ENCODE peak calls at places on chromosome 14, in four cellular contexts. H is H9, Z is H1, I is neuronal stem cell. Q is an unnamed sample.

GRCh38 chr14:88563845-88564244 is 1.0 kb downstream of the ZC3H14 start:
- DNase-seq in H (no peak), I (no peak), Z (no peak), Q (no peak)

GRCh38 chr14:76115010-76115422 is 36.7 kb upstream of the GPATCH2L start:
- DNase-seq in Z (no peak), I (no peak), H (peak; percentile 75), Q (no peak)

GRCh38 chr14:25041484-25041883 is 8.5 kb downstream of the STXBP6 start:
- DNase-seq in H (no peak), I (no peak), Z (no peak), Q (no peak)

GRCh38 chr14:94636744-94637412 is 24.7 kb downstream of the SERPINA3 start:
- DNase-seq in I (no peak), Z (no peak), H (no peak), Q (no peak)

GRCh38 chr14:59630281-59630963 is 53.8 kb upstream of the CCDC175 start:
- DNase-seq in Z (no peak), H (peak; percentile 44), I (peak; percentile 53), Q (peak; percentile 1)

GRCh38 chr14:102683399-102684275 is 91.2 kb downstream of the RCOR1 start:
- DNase-seq in Z (no peak), H (peak; percentile 34), I (no peak), Q (no peak)

GRCh38 chr14:27672047-27672446 is 1074.2 kb upstream of the NOVA1 start:
- DNase-seq in I (no peak), Z (no peak), H (no peak), Q (peak; percentile 65)

GRCh38 chr14:79708991-79709390 is 502.3 kb downstream of the DIO2 start:
- DNase-seq in H (no peak), I (no peak), Z (no peak), Q (peak; percentile 18)

GRCh38 chr14:88496414-88496813 is 58.4 kb downstream of the PTPN21 start:
- DNase-seq in H (no peak), Z (no peak), I (no peak), Q (no peak)

GRCh38 chr14:61491224-61491623 is 169.8 kb downstream of the PRKCH start:
- DNase-seq in Z (no peak), I (no peak), H (no peak), Q (no peak)

GRCh38 chr14:27484633-27485032 is 886.8 kb upstream of the NOVA1 start:
- DNase-seq in Z (no peak), H (no peak), I (no peak), Q (no peak)

GRCh38 chr14:73173092-73173735 is 36.9 kb downstream of the PSEN1 start:
- DNase-seq in H (no peak), Z (no peak), I (peak; percentile 6), Q (peak; percentile 57)

GRCh38 chr14:33871394-33871793 is 79.5 kb downstream of the EGLN3 start:
- DNase-seq in I (no peak), H (no peak), Z (no peak), Q (no peak)

GRCh38 chr14:105857223-105857815 is 330.9 kb downstream of the TMEM121 start:
- DNase-seq in I (no peak), H (no peak), Z (no peak), Q (no peak)

GRCh38 chr14:105858676-105859025 is 332.3 kb downstream of the TMEM121 start:
- DNase-seq in Z (no peak), I (no peak), H (no peak), Q (no peak)

GRCh38 chr14:105856676-105857222 is 330.4 kb downstream of the TMEM121 start:
- DNase-seq in H (no peak), Z (no peak), I (no peak), Q (no peak)

GRCh38 chr14:105859717-105860614 is 333.6 kb downstream of the TMEM121 start:
- DNase-seq in I (no peak), H (no peak), Z (no peak), Q (no peak)

DNA sequence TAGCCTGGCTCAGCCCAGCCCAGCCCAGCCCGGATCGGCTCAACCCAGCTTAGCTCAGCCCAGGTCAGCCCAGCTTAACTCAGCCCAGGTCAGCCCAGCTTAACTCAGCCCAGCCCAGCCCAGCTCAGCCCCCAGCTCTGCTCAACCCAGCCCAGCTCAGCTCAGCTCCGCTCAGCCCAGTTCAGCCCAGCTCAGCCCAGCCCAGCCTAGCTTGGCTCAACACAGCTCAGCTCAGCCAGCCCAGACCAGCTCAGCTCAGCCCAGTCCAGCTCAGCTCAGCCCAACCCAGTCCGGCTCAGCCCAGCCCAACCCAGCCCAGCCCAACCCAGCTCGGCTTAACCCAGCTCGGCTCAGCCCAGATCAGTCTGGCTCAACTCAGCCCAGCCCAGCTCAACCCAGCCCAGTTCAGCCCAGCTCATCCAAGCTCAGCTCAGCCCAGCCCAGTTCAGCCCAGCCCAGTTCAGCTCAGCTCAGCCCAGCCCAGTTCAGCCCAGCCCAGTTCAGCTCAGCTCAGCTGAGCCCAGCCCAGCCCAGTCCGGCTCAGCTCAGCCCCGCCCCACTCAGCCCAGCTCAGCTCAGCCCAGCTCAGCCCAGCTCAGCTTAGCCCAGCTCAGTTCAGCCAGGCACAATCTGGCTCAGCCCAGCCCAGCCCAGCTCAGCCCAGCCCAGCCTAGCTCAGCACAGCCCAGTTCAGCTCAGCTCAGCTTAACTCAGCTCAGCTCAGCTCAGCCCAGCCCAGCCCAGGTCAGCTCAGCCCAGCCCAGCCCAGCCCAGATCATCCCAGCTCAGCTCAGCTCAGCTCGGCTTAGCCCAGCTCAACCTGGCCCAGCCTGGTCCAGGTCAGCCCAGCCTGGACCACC is 331.7 kb downstream of the TMEM121 start:
- DNase-seq in Z (no peak), H (peak; percentile 10), I (no peak), Q (no peak)
- H2BK12ac ChIP-seq in Z (no peak overlapping the region), H (no peak overlapping the region), I (no peak overlapping the region), Q (no peak overlapping the region)

GRCh38 chr14:74493343-74494261 is at the start of gene ISCA2:
- DNase-seq in H (peak; percentile 100), Z (peak; percentile 98), I (peak; percentile 100), Q (peak; percentile 99)
- H2BK12ac ChIP-seq in H (no peak within 1 kb of the TSS), Z (peak within 1 kb of the TSS; percentile 88), I (no peak within 1 kb of the TSS), Q (peak within 1 kb of the TSS; percentile 66)

DNA sequence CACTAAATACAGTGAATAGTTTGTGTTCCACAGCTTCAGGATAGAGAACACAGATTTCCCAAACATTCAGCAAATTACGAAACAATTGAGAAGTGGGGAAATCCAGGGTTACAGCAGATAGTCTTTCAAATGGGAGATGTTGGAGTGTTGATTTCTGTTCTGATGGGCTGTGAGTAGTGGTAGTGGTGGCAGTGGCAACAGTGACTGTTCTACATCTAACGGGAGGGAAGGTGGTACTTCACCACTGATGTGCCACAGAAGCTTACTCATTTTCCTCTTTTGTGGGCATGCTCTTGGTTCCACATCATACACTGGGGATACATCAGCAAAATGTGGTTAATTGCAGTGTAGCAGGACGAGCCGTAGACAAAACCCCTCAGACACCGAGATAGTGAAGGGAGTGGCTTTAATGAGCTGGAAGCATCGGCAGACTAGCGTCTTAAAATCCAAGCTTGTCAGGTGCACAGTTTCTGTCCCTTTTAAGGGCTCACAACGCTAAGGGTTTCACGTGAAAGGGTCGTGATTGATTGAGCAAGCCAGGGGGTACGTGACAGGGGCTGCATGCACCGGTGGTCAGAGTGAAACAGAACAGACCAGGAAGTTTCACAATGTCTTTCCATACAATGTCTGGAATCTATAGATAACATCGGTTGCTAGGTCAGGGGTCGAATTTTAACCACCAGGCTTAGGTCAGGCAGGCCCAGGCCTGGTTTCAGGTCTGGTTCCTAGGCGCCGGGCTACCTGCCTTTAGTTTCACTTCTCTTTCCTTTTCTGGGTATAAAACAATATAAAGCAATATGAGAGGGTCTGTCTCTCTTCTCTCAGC is 330.6 kb upstream of the FBXO33 start:
- DNase-seq in H (no peak), I (no peak), Z (no peak), Q (peak; percentile 84)
- H2BK12ac ChIP-seq in H (no peak overlapping the region), I (no peak overlapping the region), Z (no peak overlapping the region), Q (peak overlapping the region; percentile 23)

GRCh38 chr14:74980398-74980745 is 22.3 kb upstream of the EIF2B2 start:
- DNase-seq in I (no peak), H (no peak), Z (no peak), Q (no peak)
- H2BK12ac ChIP-seq in I (no peak overlapping the region), H (no peak overlapping the region), Z (no peak overlapping the region), Q (no peak overlapping the region)

GRCh38 chr14:96103075-96103474 is 63.9 kb downstream of the C14orf132 start:
- DNase-seq in I (no peak), Z (no peak), H (no peak), Q (no peak)

GRCh38 chr14:96104469-96105057 is 65.4 kb downstream of the C14orf132 start:
- DNase-seq in H (no peak), I (no peak), Z (no peak), Q (peak; percentile 98)

GRCh38 chr14:96100171-96101064 is 61.3 kb downstream of the C14orf132 start:
- DNase-seq in H (peak; percentile 90), I (peak; percentile 78), Z (peak; percentile 66), Q (peak; percentile 81)

GRCh38 chr14:96103560-96104460 is 64.6 kb downstream of the C14orf132 start:
- DNase-seq in H (no peak), Z (no peak), I (no peak), Q (no peak)

DNA sequence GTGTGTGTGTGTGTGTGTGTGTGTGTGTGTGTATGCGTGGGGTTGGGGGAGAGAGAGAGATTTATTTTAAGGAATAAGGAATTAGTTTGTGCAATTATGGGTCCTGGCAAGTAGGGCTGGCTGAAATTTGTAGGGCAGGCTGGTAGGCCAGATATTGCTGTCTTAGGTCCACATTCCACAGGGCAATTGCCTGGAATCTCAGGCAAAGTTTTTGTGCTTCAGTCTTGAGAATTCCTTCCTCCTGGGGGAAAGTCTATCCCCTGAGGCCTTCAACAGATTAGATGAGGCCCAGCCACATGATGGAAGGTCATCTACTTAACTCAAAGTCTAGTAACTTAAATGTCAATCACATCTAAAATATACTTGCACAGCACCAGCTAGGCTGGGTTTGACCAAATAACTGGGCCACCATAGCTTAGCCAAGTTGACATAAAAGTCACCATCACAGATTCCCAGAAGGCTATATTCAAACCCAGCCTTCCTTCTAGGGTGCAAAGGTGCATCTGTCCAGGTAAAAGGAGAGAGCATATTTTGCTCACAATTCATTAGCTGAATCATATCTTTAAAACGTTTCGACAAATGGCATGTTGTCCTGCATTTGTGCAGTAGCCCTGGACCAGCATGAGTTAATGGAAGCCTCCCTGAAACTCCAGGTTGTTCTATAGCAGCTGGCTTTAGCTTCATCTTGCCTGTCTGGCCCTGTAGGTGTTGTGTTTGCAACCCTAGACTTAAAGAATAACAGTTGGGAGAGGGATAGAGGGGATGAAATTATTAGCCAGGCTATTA is 63.1 kb downstream of the C14orf132 start:
- DNase-seq in I (no peak), H (no peak), Z (no peak), Q (no peak)
- H2BK12ac ChIP-seq in I (no peak overlapping the region), H (no peak overlapping the region), Z (no peak overlapping the region), Q (no peak overlapping the region)

GRCh38 chr14:96251656-96252155 is 4.3 kb upstream of the BDKRB1 start:
- DNase-seq in H (no peak), Z (no peak), I (no peak), Q (no peak)
- H2BK12ac ChIP-seq in H (no peak overlapping the region), Z (no peak overlapping the region), I (no peak overlapping the region), Q (peak overlapping the region; percentile 98)

Q was measured in mesenchymal stem cell.